ENCODE peak calls at places on chromosomes 11 and 22, in seven cellular contexts. T is AG09319, L is left ventricle myocardium inferior, N is BJ, V is PC-3, A is thyroid gland, G is K562. H is an unnamed sample.

GRCh38 chr11:126573325-126574076 is 218.0 kb downstream of the ST3GAL4 start:
- DNase-seq in V (no peak), A (no peak), N (no peak), G (peak), T (no peak), L (no peak), H (no peak)

GRCh38 chr22:19522881-19523239 is 1.4 kb downstream of the CLDN5 start:
- DNase-seq in T (no peak), A (no peak), L (no peak), N (no peak), G (no peak), V (no peak), H (no peak)

GRCh38 chr11:113363406-113363805 is 24.2 kb upstream of the ANKK1 start:
- DNase-seq in A (no peak), N (no peak), L (no peak), G (no peak), V (no peak), T (no peak), H (no peak)

GRCh38 chr22:42743501-42743991 is 22.9 kb upstream of the A4GALT start:
- DNase-seq in A (peak), N (peak), T (peak), V (no peak), L (peak), G (no peak), H (no peak)

GRCh38 chr11:133163463-133164419 is 368.6 kb downstream of the OPCML start:
- DNase-seq in A (no peak), V (peak), N (no peak), T (no peak), G (peak), L (no peak), H (peak)

GRCh38 chr11:82494988-82495432 is 238.7 kb downstream of the FAM181B start:
- DNase-seq in T (no peak), A (no peak), L (no peak), V (peak), N (no peak), G (no peak), H (no peak)

GRCh38 chr11:8071616-8072581 is 9.1 kb upstream of the TUB start:
- DNase-seq in N (no peak), G (no peak), L (no peak), V (no peak), T (no peak), A (no peak), H (no peak)

GRCh38 chr11:18527512-18527911 is 770 bp upstream of the TSG101 start:
- DNase-seq in A (no peak), V (peak), G (peak), T (peak), N (peak), L (no peak), H (no peak)

GRCh38 chr11:118002010-118002540 is 15.9 kb downstream of the IL10RA start:
- DNase-seq in V (no peak), T (no peak), N (no peak), A (no peak), G (peak), L (no peak), H (no peak)

GRCh38 chr11:67584205-67584880 is 731 bp downstream of the GSTP1 start:
- DNase-seq in N (no peak), V (peak), L (peak), G (peak), A (peak), T (peak), H (no peak)

GRCh38 chr11:59009661-59010060 is 70.4 kb downstream of the GLYATL1 start:
- DNase-seq in A (no peak), T (no peak), V (no peak), G (no peak), L (no peak), N (no peak), H (no peak)

GRCh38 chr11:71420455-71421241 is 27.5 kb downstream of the DHCR7 start:
- DNase-seq in L (no peak), V (peak), A (peak), N (no peak), T (peak), G (peak), H (peak)

GRCh38 chr11:10654211-10655150 is 39.1 kb downstream of the IRAG1 start:
- DNase-seq in T (no peak), V (peak), N (no peak), L (no peak), A (no peak), G (peak), H (no peak)

GRCh38 chr22:40485813-40486610 is 115.6 kb downstream of the SGSM3 start:
- DNase-seq in A (peak), N (no peak), T (no peak), L (no peak), G (no peak), V (no peak), H (no peak)

GRCh38 chr11:81470446-81470845 is 1263.2 kb downstream of the FAM181B start:
- DNase-seq in G (no peak), T (no peak), L (no peak), V (no peak), A (peak), N (no peak), H (no peak)

GRCh38 chr22:44045171-44045570 is 21.1 kb downstream of the PARVB start:
- DNase-seq in A (no peak), V (peak), G (no peak), N (no peak), L (no peak), T (no peak), H (no peak)

GRCh38 chr11:119759324-119759723 is 30.3 kb upstream of the NECTIN1 start:
- DNase-seq in L (no peak), A (no peak), V (peak), G (peak), T (no peak), N (no peak), H (no peak)

GRCh38 chr11:69114811-69115523 is 40.8 kb upstream of the SMIM38 start:
- DNase-seq in N (no peak), L (no peak), G (no peak), T (no peak), V (no peak), A (peak), H (no peak)

GRCh38 chr22:49166746-49167145 is 660.9 kb downstream of the BRD1 start:
- DNase-seq in A (no peak), T (no peak), L (no peak), G (no peak), N (no peak), V (no peak), H (no peak)

GRCh38 chr22:32311551-32312071 is 46.1 kb upstream of the RFPL3 start:
- DNase-seq in G (no peak), T (no peak), L (no peak), N (no peak), V (no peak), A (no peak), H (no peak)

GRCh38 chr22:49705631-49706352 is 121.9 kb downstream of the BRD1 start:
- DNase-seq in V (no peak), L (no peak), N (no peak), G (no peak), T (no peak), A (no peak), H (no peak)

GRCh38 chr11:133811850-133812685 is 33.2 kb downstream of the SPATA19 start:
- DNase-seq in N (no peak), G (no peak), V (no peak), T (no peak), A (no peak), L (no peak), H (no peak)

GRCh38 chr11:58125469-58125868 is at the start of gene OR9I1:
- DNase-seq in N (no peak), G (no peak), L (no peak), V (no peak), A (no peak), T (no peak), H (no peak)

GRCh38 chr22:49487950-49488349 is 339.7 kb downstream of the BRD1 start:
- DNase-seq in G (no peak), V (peak), L (no peak), N (no peak), A (no peak), T (no peak), H (no peak)

GRCh38 chr22:30626413-30626812 is 9.2 kb upstream of the SLC35E4 start:
- DNase-seq in T (no peak), L (no peak), N (no peak), G (no peak), V (no peak), A (no peak), H (no peak)
- TF ChIP-seq CTCF in T (no peak), L (no peak), N (no peak), G (no peak), V (no peak), A (no peak), H (no peak)

GRCh38 chr11:31340903-31341572 is 28.5 kb downstream of the DCDC1 start:
- DNase-seq in L (no peak), G (peak), V (peak), A (no peak), T (no peak), N (no peak), H (no peak)
- TF ChIP-seq CTCF in L (peak), G (peak), V (peak), A (no peak), T (peak), N (peak), H (peak)

GRCh38 chr11:86537541-86538222 is 134.7 kb downstream of the ME3 start:
- DNase-seq in L (no peak), T (no peak), N (no peak), V (no peak), G (no peak), A (no peak), H (no peak)
- TF ChIP-seq CTCF in L (peak), T (peak), N (no peak), V (no peak), G (no peak), A (no peak), H (peak)

GRCh38 chr11:64875369-64876225 is 2.8 kb downstream of the EHD1 start:
- DNase-seq in N (no peak), A (peak), T (no peak), L (no peak), V (no peak), G (no peak), H (no peak)
- TF ChIP-seq CTCF in N (peak), A (no peak), T (no peak), L (no peak), V (peak), G (no peak), H (peak)

GRCh38 chr11:26286472-26287066 is 45.4 kb upstream of the ANO3 start:
- DNase-seq in A (peak), N (no peak), V (peak), T (no peak), L (no peak), G (no peak), H (no peak)
- TF ChIP-seq CTCF in A (no peak), N (peak), V (peak), T (peak), L (peak), G (peak), H (peak)

GRCh38 chr11:85076535-85077330 is 550.4 kb downstream of the DLG2 start:
- DNase-seq in V (peak), A (no peak), T (no peak), L (no peak), N (no peak), G (no peak), H (no peak)
- TF ChIP-seq CTCF in V (no peak), A (no peak), T (no peak), L (no peak), N (no peak), G (no peak), H (no peak)

GRCh38 chr22:46815896-46816721 is 53.7 kb downstream of the TBC1D22A start:
- DNase-seq in N (no peak), A (peak), L (no peak), T (no peak), V (peak), G (peak), H (no peak)
- TF ChIP-seq CTCF in N (no peak), A (no peak), L (no peak), T (no peak), V (no peak), G (no peak), H (no peak)

GRCh38 chr11:130133716-130134115 is 25.9 kb upstream of the ST14 start:
- DNase-seq in T (no peak), V (no peak), N (no peak), G (no peak), A (no peak), L (no peak), H (no peak)

GRCh38 chr11:130129922-130130321 is 29.7 kb upstream of the ST14 start:
- DNase-seq in L (no peak), A (no peak), G (no peak), N (no peak), V (no peak), T (no peak), H (no peak)

GRCh38 chr11:130136107-130136506 is 23.5 kb upstream of the ST14 start:
- DNase-seq in L (no peak), N (no peak), G (no peak), T (no peak), V (no peak), A (no peak), H (no peak)

GRCh38 chr11:130128626-130129025 is 31.0 kb upstream of the ST14 start:
- DNase-seq in A (no peak), T (no peak), G (no peak), V (no peak), L (no peak), N (no peak), H (no peak)

DNA sequence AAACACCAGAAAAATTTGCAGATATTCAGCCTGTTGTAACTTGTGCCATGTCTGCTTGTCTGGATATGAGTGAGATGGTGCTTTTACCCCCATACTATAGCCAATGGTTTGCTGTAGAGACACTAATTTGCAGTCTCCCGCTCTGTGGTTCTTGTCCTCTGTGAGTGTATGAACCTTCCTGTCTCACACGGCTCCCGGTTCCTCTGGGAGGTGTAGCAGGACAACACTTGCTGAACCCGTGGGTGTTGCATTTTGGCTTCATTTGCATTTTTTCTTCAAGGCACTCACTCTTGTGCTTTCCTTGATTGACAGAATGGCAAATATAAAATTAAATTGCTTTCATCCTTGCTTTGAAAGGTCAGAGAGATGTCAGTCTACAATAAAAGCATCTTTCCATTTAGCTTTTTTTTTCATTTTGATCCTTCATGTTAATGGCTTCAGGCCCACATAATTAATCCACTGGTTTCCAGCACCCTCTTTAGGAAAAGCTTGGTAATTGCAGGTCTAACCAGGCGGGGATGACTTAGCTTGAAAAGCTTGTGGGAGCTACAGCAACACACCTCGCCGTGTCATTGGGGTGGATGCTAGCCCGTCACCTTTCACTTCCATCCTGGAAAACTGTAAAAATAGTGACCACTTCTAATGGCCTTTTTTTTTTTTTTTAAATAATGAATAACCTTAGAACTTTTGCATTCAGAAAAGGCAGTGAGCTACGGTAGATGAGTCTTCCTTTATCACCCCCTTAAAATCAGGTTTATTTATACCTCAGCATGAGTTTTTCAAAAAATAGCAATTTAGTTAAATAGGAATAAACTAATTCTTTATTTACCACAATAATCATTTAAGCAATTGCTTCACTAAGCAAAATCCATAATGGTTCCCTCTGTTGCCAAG is 27.4 kb upstream of the ST14 start:
- DNase-seq in T (peak), N (no peak), A (peak), G (peak), V (peak), L (no peak), H (peak)
- TF ChIP-seq CTCF in T (peak), N (peak), A (peak), G (peak), V (peak), L (peak), H (peak)

DNA sequence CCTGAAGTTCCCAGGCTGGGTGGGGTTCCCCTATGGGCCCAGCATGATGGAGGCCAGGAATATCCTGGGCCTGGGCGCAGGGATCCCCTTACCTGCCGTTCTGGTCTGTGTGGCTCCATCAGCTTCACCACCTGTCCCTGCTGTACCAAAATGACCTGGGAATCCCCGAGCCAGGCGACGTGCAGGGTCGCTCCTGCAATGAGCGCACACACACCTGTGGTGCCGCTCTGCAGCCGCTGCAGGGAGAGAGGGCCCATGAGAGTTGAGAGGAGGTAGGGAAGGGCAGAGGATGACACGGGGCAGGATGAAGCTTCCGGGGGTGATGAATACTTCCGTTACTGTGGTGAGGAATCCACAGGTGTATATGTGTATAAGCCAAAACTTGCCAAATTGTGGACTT is 21.6 kb downstream of the PPM1F start:
- DNase-seq in A (no peak), G (no peak), T (no peak), N (no peak), L (no peak), V (no peak), H (no peak)
- TF ChIP-seq CTCF in A (no peak), G (no peak), T (no peak), N (no peak), L (no peak), V (no peak), H (no peak)

H was measured in AG04450.